ENCODE peak calls at places on chromosomes 5 and 9, in six cellular contexts. B, F, E, K, W and I are unnamed samples. For H3K4me1, the result is how much of the 10 kb centered on the place peaks cover.

GRCh38 chr9:8809747-8810146 is 1010.2 kb upstream of the DMAC1 start:
- ATAC-seq in B (no peak), F (no peak), E (no peak), K (no peak), W (no peak), I (no peak)

GRCh38 chr5:16727937-16728336 is 111.1 kb upstream of the RETREG1 start:
- ATAC-seq in B (no peak), F (no peak), E (no peak), K (peak), W (no peak), I (no peak)

GRCh38 chr5:108670591-108671335 is 76.9 kb upstream of the FER start:
- ATAC-seq in B (peak), F (peak), E (no peak), K (no peak), W (no peak), I (no peak)

GRCh38 chr5:171989276-171989675 is 17.2 kb downstream of the FBXW11 start:
- ATAC-seq in B (no peak), F (no peak), E (no peak), K (peak), W (no peak), I (no peak)

GRCh38 chr9:33813712-33814641 is 3.0 kb upstream of the UBE2R2 start:
- ATAC-seq in B (no peak), F (peak), E (no peak), K (peak), W (no peak), I (no peak)

GRCh38 chr5:149386166-149386565 is 7.1 kb upstream of the IL17B start:
- ATAC-seq in B (no peak), F (no peak), E (no peak), K (no peak), W (no peak), I (no peak)

GRCh38 chr9:110688329-110688728 is 19.7 kb downstream of the MUSK start:
- ATAC-seq in B (no peak), F (no peak), E (no peak), K (peak), W (no peak), I (no peak)

GRCh38 chr9:131677445-131678180 is 62.3 kb downstream of the RAPGEF1 start:
- ATAC-seq in B (peak), F (no peak), E (peak), K (peak), W (no peak), I (no peak)

GRCh38 chr5:56498759-56499395 is 265.7 kb upstream of the ANKRD55 start:
- ATAC-seq in B (no peak), F (no peak), E (no peak), K (no peak), W (no peak), I (no peak)

GRCh38 chr5:107542428-107542827 is 128.3 kb downstream of the EFNA5 start:
- ATAC-seq in B (peak), F (peak), E (peak), K (peak), W (no peak), I (peak)

GRCh38 chr9:123484130-123484529 is 128.1 kb downstream of the CRB2 start:
- ATAC-seq in B (peak), F (no peak), E (no peak), K (no peak), W (no peak), I (no peak)

GRCh38 chr9:98185021-98185567 is 7.3 kb downstream of the CORO2A start:
- ATAC-seq in B (no peak), F (peak), E (no peak), K (no peak), W (no peak), I (no peak)

GRCh38 chr5:154157483-154158378 is 32.8 kb upstream of the GALNT10 start:
- ATAC-seq in B (peak), F (peak), E (peak), K (peak), W (peak), I (peak)

GRCh38 chr5:82295959-82296557 is 17.9 kb upstream of the RPS23 start:
- ATAC-seq in B (no peak), F (no peak), E (no peak), K (peak), W (no peak), I (no peak)

GRCh38 chr9:24245988-24246387 is 299.7 kb downstream of the IZUMO3 start:
- ATAC-seq in B (no peak), F (no peak), E (no peak), K (peak), W (no peak), I (no peak)

GRCh38 chr9:121649476-121650219 is 1.8 kb upstream of the DAB2IP start:
- ATAC-seq in B (peak), F (no peak), E (no peak), K (no peak), W (no peak), I (no peak)

GRCh38 chr9:121650220-121651013 is 1.0 kb upstream of the DAB2IP start:
- ATAC-seq in B (peak), F (peak), E (peak), K (peak), W (peak), I (peak)

GRCh38 chr9:121646992-121647391 is 4.4 kb upstream of the DAB2IP start:
- ATAC-seq in B (no peak), F (no peak), E (no peak), K (no peak), W (peak), I (no peak)

GRCh38 chr9:121648172-121648571 is 3.3 kb upstream of the DAB2IP start:
- ATAC-seq in B (no peak), F (no peak), E (no peak), K (no peak), W (no peak), I (no peak)

GRCh38 chr9:121648799-121649198 is 2.6 kb upstream of the DAB2IP start:
- ATAC-seq in B (no peak), F (no peak), E (no peak), K (no peak), W (no peak), I (no peak)
- H3K4me1 ChIP-seq in B (under half), F (half or more), E (under half), K (under half), W (under half), I (under half)

GRCh38 chr5:377326-377981 is 55.9 kb downstream of the AHRR start:
- ATAC-seq in B (no peak), F (no peak), E (no peak), K (no peak), W (no peak), I (no peak)

GRCh38 chr5:378301-378891 is 56.9 kb downstream of the AHRR start:
- ATAC-seq in B (no peak), F (no peak), E (no peak), K (peak), W (no peak), I (no peak)

GRCh38 chr5:380701-381309 is 59.3 kb downstream of the AHRR start:
- ATAC-seq in B (no peak), F (no peak), E (no peak), K (no peak), W (no peak), I (no peak)

GRCh38 chr5:376951-377325 is 55.4 kb downstream of the AHRR start:
- ATAC-seq in B (no peak), F (no peak), E (no peak), K (no peak), W (no peak), I (no peak)

DNA sequence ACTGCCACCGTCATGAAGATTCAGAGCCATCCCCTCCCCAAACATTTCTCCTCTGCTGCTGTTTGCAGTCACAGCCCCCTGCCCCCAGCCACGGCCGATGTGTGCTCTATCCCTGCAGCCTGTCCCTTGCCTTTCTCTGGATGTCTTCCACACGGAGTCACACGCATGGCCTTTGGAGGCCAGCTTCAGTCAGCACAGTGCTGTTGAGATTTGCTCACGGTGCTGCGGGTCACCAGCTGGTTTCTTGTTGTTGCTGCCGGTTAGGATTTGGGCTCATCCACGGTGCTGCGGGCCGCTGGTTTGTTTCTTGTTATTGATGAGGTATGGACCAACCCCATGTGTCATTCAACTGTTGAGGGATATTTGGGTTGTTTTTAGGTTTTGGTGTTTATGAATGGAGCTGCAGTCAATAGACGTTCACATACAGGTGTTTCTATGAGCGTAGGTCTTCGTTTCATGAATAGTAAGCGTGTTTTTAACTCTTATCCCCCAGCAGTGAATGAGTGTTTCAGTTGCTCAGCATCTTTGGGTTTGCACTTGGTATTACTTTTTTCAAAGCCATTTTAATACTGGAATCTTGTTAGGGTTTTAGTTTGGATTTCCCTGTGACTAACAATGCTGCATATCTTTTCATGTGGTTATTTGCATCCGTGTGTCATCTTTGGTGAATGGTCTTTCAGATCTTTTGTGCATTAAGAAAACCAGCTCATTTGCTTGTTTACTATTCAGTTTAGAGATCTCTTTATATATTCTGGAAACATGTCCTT is 57.6 kb downstream of the AHRR start:
- ATAC-seq in B (no peak), F (no peak), E (no peak), K (peak), W (peak), I (no peak)
- TF ChIP-seq POLR2A in B (no peak), F (no peak), E (no peak), K (no peak), W (no peak), I (no peak)

GRCh38 chr9:113933188-113933587 is 57.1 kb downstream of the ZNF618 start:
- ATAC-seq in B (no peak), F (no peak), E (no peak), K (no peak), W (no peak), I (no peak)
- TF ChIP-seq POLR2AphosphoS5 in B (no peak), F (no peak), E (no peak), K (no peak), W (no peak), I (no peak)

DNA sequence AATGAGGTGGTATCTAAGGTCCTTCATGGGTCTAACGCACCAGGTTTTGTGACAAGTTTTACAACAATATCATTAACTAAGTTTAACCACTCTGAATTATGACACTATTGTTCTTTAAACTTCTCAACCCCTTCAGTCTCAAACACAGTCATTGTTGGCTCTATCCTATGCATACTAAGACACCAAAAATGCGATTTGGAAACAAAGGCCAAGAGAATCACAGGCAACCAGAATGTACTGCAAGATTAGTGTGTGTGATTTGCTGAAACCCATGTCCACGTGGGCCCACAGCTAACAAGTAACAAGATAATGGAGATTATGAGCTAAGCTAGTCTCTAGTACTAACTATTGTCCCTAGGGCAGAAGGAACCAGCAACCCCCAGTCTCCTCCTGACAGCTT is 142.2 kb upstream of the RANBP3L start:
- ATAC-seq in B (no peak), F (no peak), E (no peak), K (no peak), W (no peak), I (no peak)
- H3K4me1 ChIP-seq in B (under half), F (under half), E (under half), K (under half), W (under half), I (under half)

GRCh38 chr5:120457839-120458507 is 6.1 kb upstream of the PRR16 start:
- ATAC-seq in B (peak), F (peak), E (no peak), K (peak), W (peak), I (peak)
- TF ChIP-seq POLR2A in B (no peak), F (no peak), E (no peak), K (no peak), W (no peak), I (no peak)

GRCh38 chr9:27619743-27620142 is 46.5 kb upstream of the C9orf72 start:
- ATAC-seq in B (no peak), F (no peak), E (no peak), K (no peak), W (no peak), I (no peak)
- TF ChIP-seq POLR2AphosphoS5 in B (no peak), F (no peak), E (no peak), K (no peak), W (no peak), I (no peak)

DNA sequence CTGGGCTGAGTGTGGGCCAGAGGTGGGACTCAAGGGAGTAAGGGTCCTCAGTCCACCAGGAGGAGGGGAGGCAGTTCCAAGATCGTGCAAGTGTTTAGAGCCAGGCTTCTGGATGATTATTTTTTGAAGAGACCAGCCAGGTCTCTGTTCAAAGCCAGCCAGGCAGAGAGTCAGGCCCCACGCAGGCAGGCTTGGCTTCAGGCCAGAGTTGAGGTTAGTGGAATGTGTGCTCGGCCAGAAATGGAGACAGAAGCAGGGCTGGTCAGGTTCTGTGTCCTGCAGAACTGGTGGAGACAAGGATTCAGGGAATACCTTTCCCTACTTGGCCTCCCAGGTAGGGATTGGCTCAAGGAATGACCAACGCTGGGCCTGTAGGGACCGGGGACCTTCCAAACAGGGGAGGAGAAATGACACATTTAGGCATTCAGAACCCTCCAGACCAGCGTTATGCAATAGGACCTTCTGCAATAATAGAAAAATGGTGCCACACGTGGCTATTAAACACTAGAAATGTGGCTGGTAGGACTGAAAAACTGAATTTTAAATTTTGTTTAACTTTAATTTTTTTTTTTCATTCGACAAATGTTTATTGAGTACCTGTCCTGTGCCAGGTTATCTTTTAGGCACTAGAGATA is 106.2 kb downstream of the CMYA5 start:
- ATAC-seq in B (no peak), F (no peak), E (no peak), K (no peak), W (peak), I (no peak)
- H3K4me1 ChIP-seq in B (under half), F (under half), E (under half), K (under half), W (under half), I (under half)